ENCODE peak calls at places on chromosomes 4 and X, in ten cellular contexts. One of them, this sample, is unnamed.

GRCh38 chrX:37745835-37746234 is 34.0 kb upstream of the CYBB start:
- DNase-seq in MM.1S: no peak
- DNase-seq in neural progenitor cell: no peak
- DNase-seq in cardiac muscle cell: no peak
- DNase-seq in A549: no peak
- DNase-seq in GM06990: peak
- DNase-seq in PC-3: no peak
- DNase-seq in fibroblast of lung: no peak
- DNase-seq in progenitor cell of endocrine pancreas: no peak
- DNase-seq in transverse colon: no peak
- DNase-seq in this sample: no peak

GRCh38 chr4:73631565-73632226 is 11.5 kb upstream of the RASSF6 start:
- DNase-seq in MM.1S: peak
- DNase-seq in neural progenitor cell: no peak
- DNase-seq in cardiac muscle cell: no peak
- DNase-seq in A549: no peak
- DNase-seq in GM06990: no peak
- DNase-seq in PC-3: no peak
- DNase-seq in fibroblast of lung: no peak
- DNase-seq in progenitor cell of endocrine pancreas: no peak
- DNase-seq in transverse colon: no peak
- DNase-seq in this sample: no peak

GRCh38 chrX:22445880-22446279 is 173.2 kb downstream of the CBLL2 start:
- DNase-seq in MM.1S: no peak
- DNase-seq in neural progenitor cell: peak
- DNase-seq in cardiac muscle cell: peak
- DNase-seq in A549: no peak
- DNase-seq in GM06990: no peak
- DNase-seq in PC-3: no peak
- DNase-seq in fibroblast of lung: no peak
- DNase-seq in progenitor cell of endocrine pancreas: no peak
- DNase-seq in transverse colon: no peak
- DNase-seq in this sample: no peak

GRCh38 chr4:149555146-149555545 is 260.5 kb downstream of the IQCM start:
- DNase-seq in MM.1S: no peak
- DNase-seq in neural progenitor cell: no peak
- DNase-seq in cardiac muscle cell: no peak
- DNase-seq in A549: no peak
- DNase-seq in GM06990: no peak
- DNase-seq in PC-3: no peak
- DNase-seq in fibroblast of lung: no peak
- DNase-seq in progenitor cell of endocrine pancreas: no peak
- DNase-seq in transverse colon: no peak
- DNase-seq in this sample: no peak

GRCh38 chrX:30302957-30303356 is 6.2 kb downstream of the NR0B1 start:
- DNase-seq in MM.1S: no peak
- DNase-seq in neural progenitor cell: peak
- DNase-seq in cardiac muscle cell: no peak
- DNase-seq in A549: peak
- DNase-seq in GM06990: no peak
- DNase-seq in PC-3: peak
- DNase-seq in fibroblast of lung: peak
- DNase-seq in progenitor cell of endocrine pancreas: no peak
- DNase-seq in transverse colon: no peak
- DNase-seq in this sample: no peak

GRCh38 chrX:136731207-136731782 is 49.4 kb downstream of the ARHGEF6 start:
- DNase-seq in MM.1S: no peak
- DNase-seq in neural progenitor cell: no peak
- DNase-seq in cardiac muscle cell: no peak
- DNase-seq in A549: no peak
- DNase-seq in GM06990: no peak
- DNase-seq in PC-3: no peak
- DNase-seq in fibroblast of lung: no peak
- DNase-seq in progenitor cell of endocrine pancreas: no peak
- DNase-seq in transverse colon: no peak
- DNase-seq in this sample: no peak

GRCh38 chr4:107630185-107630705 is 89.8 kb downstream of the PAPSS1 start:
- DNase-seq in MM.1S: no peak
- DNase-seq in neural progenitor cell: no peak
- DNase-seq in cardiac muscle cell: no peak
- DNase-seq in A549: no peak
- DNase-seq in GM06990: no peak
- DNase-seq in PC-3: no peak
- DNase-seq in fibroblast of lung: no peak
- DNase-seq in progenitor cell of endocrine pancreas: no peak
- DNase-seq in transverse colon: no peak
- DNase-seq in this sample: no peak

GRCh38 chrX:70262952-70263567 is 3.1 kb upstream of the P2RY4 start:
- DNase-seq in MM.1S: peak
- DNase-seq in neural progenitor cell: peak
- DNase-seq in cardiac muscle cell: peak
- DNase-seq in A549: peak
- DNase-seq in GM06990: peak
- DNase-seq in PC-3: peak
- DNase-seq in fibroblast of lung: peak
- DNase-seq in progenitor cell of endocrine pancreas: peak
- DNase-seq in transverse colon: peak
- DNase-seq in this sample: no peak

GRCh38 chr4:107153228-107153627 is 117.1 kb upstream of the DKK2 start:
- DNase-seq in MM.1S: no peak
- DNase-seq in neural progenitor cell: peak
- DNase-seq in cardiac muscle cell: peak
- DNase-seq in A549: peak
- DNase-seq in GM06990: no peak
- DNase-seq in PC-3: no peak
- DNase-seq in fibroblast of lung: peak
- DNase-seq in progenitor cell of endocrine pancreas: no peak
- DNase-seq in transverse colon: peak
- DNase-seq in this sample: no peak

GRCh38 chrX:152614786-152615185 is 22.9 kb upstream of the GABRQ start:
- DNase-seq in MM.1S: no peak
- DNase-seq in neural progenitor cell: no peak
- DNase-seq in cardiac muscle cell: no peak
- DNase-seq in A549: no peak
- DNase-seq in GM06990: no peak
- DNase-seq in PC-3: no peak
- DNase-seq in fibroblast of lung: no peak
- DNase-seq in progenitor cell of endocrine pancreas: no peak
- DNase-seq in transverse colon: no peak
- DNase-seq in this sample: no peak

GRCh38 chrX:110847334-110847733 is 51.7 kb upstream of the CHRDL1 start:
- DNase-seq in MM.1S: peak
- DNase-seq in neural progenitor cell: peak
- DNase-seq in cardiac muscle cell: peak
- DNase-seq in A549: peak
- DNase-seq in GM06990: peak
- DNase-seq in PC-3: peak
- DNase-seq in fibroblast of lung: peak
- DNase-seq in progenitor cell of endocrine pancreas: peak
- DNase-seq in transverse colon: no peak
- DNase-seq in this sample: peak

GRCh38 chrX:110851780-110852179 is 56.2 kb upstream of the CHRDL1 start:
- DNase-seq in MM.1S: peak
- DNase-seq in neural progenitor cell: no peak
- DNase-seq in cardiac muscle cell: no peak
- DNase-seq in A549: peak
- DNase-seq in GM06990: no peak
- DNase-seq in PC-3: peak
- DNase-seq in fibroblast of lung: peak
- DNase-seq in progenitor cell of endocrine pancreas: no peak
- DNase-seq in transverse colon: no peak
- DNase-seq in this sample: no peak

GRCh38 chrX:110853610-110854009 is 58.0 kb upstream of the CHRDL1 start:
- DNase-seq in MM.1S: peak
- DNase-seq in neural progenitor cell: peak
- DNase-seq in cardiac muscle cell: peak
- DNase-seq in A549: peak
- DNase-seq in GM06990: no peak
- DNase-seq in PC-3: peak
- DNase-seq in fibroblast of lung: peak
- DNase-seq in progenitor cell of endocrine pancreas: no peak
- DNase-seq in transverse colon: no peak
- DNase-seq in this sample: no peak

GRCh38 chrX:110852180-110852579 is 56.6 kb upstream of the CHRDL1 start:
- DNase-seq in MM.1S: peak
- DNase-seq in neural progenitor cell: peak
- DNase-seq in cardiac muscle cell: peak
- DNase-seq in A549: peak
- DNase-seq in GM06990: no peak
- DNase-seq in PC-3: peak
- DNase-seq in fibroblast of lung: peak
- DNase-seq in progenitor cell of endocrine pancreas: no peak
- DNase-seq in transverse colon: no peak
- DNase-seq in this sample: no peak
- TF ChIP-seq CTCF in MM.1S: peak
- TF ChIP-seq CTCF in neural progenitor cell: peak
- TF ChIP-seq CTCF in cardiac muscle cell: peak
- TF ChIP-seq CTCF in A549: peak
- TF ChIP-seq CTCF in GM06990: peak
- TF ChIP-seq CTCF in PC-3: peak
- TF ChIP-seq CTCF in fibroblast of lung: peak
- TF ChIP-seq CTCF in progenitor cell of endocrine pancreas: peak
- TF ChIP-seq CTCF in transverse colon: peak
- TF ChIP-seq CTCF in this sample: peak

DNA sequence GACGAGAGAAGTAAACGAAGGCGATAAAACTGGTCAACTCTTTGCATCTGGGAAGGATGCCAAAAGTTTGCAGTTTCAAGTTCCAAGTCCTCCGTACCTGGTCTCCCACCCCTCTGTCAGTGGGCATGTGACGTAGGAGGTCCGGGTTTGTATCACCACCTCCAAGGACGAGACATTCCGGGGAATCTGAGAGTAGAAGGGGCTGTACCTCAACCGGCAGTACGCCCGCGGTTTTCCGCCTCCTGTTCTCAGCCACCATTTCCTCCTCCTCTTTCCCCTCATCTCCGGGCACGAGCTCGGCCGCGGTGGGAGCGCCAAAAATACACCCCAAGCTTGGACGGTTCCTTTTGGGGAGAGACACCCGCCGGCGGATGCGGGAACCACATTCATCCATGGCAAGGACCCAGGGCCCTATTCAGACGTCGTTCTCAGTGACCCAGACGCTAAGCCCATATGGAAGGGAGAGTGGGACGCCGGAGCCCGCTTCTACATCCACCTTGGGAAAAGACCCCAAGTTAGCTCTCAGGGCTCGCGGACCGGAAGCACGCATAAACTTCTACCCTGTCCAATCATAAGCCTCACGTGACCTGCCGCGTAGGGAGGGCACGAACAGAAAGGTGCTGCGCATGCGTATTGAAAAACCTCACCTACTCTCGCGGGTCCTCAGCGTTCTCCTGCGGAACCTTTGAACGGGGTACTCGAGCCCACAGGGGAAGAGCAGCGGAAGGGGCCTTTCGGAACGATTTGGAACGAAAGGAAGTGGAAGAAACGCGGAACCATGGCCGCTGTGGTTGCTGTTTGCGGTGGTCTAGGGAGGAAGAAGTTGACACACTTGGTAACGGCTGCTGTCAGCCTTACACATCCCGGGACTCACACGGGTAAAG is at the start of the genes HELQ and MRPS18C:
- DNase-seq in MM.1S: peak
- DNase-seq in neural progenitor cell: peak
- DNase-seq in cardiac muscle cell: peak
- DNase-seq in A549: peak
- DNase-seq in GM06990: peak
- DNase-seq in PC-3: peak
- DNase-seq in fibroblast of lung: peak
- DNase-seq in progenitor cell of endocrine pancreas: peak
- DNase-seq in transverse colon: peak
- DNase-seq in this sample: peak
- TF ChIP-seq CTCF in MM.1S: peak
- TF ChIP-seq CTCF in neural progenitor cell: peak
- TF ChIP-seq CTCF in cardiac muscle cell: peak
- TF ChIP-seq CTCF in A549: no peak
- TF ChIP-seq CTCF in GM06990: peak
- TF ChIP-seq CTCF in PC-3: no peak
- TF ChIP-seq CTCF in fibroblast of lung: peak
- TF ChIP-seq CTCF in progenitor cell of endocrine pancreas: no peak
- TF ChIP-seq CTCF in transverse colon: peak
- TF ChIP-seq CTCF in this sample: no peak

GRCh38 chr4:108650212-108651067 is at the start of gene OSTC:
- DNase-seq in MM.1S: peak
- DNase-seq in neural progenitor cell: peak
- DNase-seq in cardiac muscle cell: peak
- DNase-seq in A549: peak
- DNase-seq in GM06990: peak
- DNase-seq in PC-3: peak
- DNase-seq in fibroblast of lung: peak
- DNase-seq in progenitor cell of endocrine pancreas: peak
- DNase-seq in transverse colon: peak
- DNase-seq in this sample: peak
- TF ChIP-seq CTCF in MM.1S: peak
- TF ChIP-seq CTCF in neural progenitor cell: peak
- TF ChIP-seq CTCF in cardiac muscle cell: peak
- TF ChIP-seq CTCF in A549: no peak
- TF ChIP-seq CTCF in GM06990: no peak
- TF ChIP-seq CTCF in PC-3: no peak
- TF ChIP-seq CTCF in fibroblast of lung: peak
- TF ChIP-seq CTCF in progenitor cell of endocrine pancreas: peak
- TF ChIP-seq CTCF in transverse colon: no peak
- TF ChIP-seq CTCF in this sample: no peak

DNA sequence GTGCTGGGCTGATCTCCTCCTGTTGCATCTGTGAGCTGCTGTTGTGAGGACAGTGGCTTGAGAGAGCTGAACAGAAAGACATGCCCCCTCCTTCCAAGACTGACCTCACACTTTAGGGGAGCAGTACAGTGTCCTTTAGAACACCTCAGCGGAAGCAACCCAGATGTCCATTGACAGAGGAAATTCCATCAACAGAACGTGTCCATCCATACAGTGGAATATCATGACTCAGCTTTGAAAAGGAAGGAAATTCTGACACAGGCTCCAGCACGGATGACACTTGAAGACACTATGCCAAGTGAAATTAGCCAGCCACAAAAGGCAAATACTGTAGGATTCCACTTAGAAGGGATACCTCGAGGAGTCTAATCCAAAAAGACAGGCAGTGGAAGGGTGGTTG is 103.5 kb downstream of the GPR143 start:
- DNase-seq in MM.1S: no peak
- DNase-seq in neural progenitor cell: no peak
- DNase-seq in cardiac muscle cell: no peak
- DNase-seq in A549: no peak
- DNase-seq in GM06990: no peak
- DNase-seq in PC-3: peak
- DNase-seq in fibroblast of lung: no peak
- DNase-seq in progenitor cell of endocrine pancreas: no peak
- DNase-seq in transverse colon: no peak
- DNase-seq in this sample: no peak
- TF ChIP-seq CTCF in MM.1S: no peak
- TF ChIP-seq CTCF in neural progenitor cell: no peak
- TF ChIP-seq CTCF in cardiac muscle cell: no peak
- TF ChIP-seq CTCF in A549: no peak
- TF ChIP-seq CTCF in GM06990: no peak
- TF ChIP-seq CTCF in PC-3: no peak
- TF ChIP-seq CTCF in fibroblast of lung: no peak
- TF ChIP-seq CTCF in progenitor cell of endocrine pancreas: no peak
- TF ChIP-seq CTCF in transverse colon: no peak
- TF ChIP-seq CTCF in this sample: no peak

GRCh38 chr4:103934178-103934789 is 214.5 kb upstream of the TACR3 start:
- DNase-seq in MM.1S: peak
- DNase-seq in neural progenitor cell: peak
- DNase-seq in cardiac muscle cell: peak
- DNase-seq in A549: peak
- DNase-seq in GM06990: no peak
- DNase-seq in PC-3: peak
- DNase-seq in fibroblast of lung: peak
- DNase-seq in progenitor cell of endocrine pancreas: no peak
- DNase-seq in transverse colon: no peak
- DNase-seq in this sample: no peak
- TF ChIP-seq CTCF in MM.1S: peak
- TF ChIP-seq CTCF in neural progenitor cell: peak
- TF ChIP-seq CTCF in cardiac muscle cell: peak
- TF ChIP-seq CTCF in A549: peak
- TF ChIP-seq CTCF in GM06990: peak
- TF ChIP-seq CTCF in PC-3: peak
- TF ChIP-seq CTCF in fibroblast of lung: peak
- TF ChIP-seq CTCF in progenitor cell of endocrine pancreas: peak
- TF ChIP-seq CTCF in transverse colon: peak
- TF ChIP-seq CTCF in this sample: peak